ENCODE peak calls at places on chromosome 15, in eight cellular contexts. One of them, this sample, is unnamed.
A peak's percentile ranks its signal among the peaks of the same experiment; 100 is the strongest.

GRCh38 chr15:83816124-83816883 is 162.4 kb downstream of the ADAMTSL3 start:
- DNase-seq in RWPE1: no peak
- DNase-seq in lower leg skin: no peak
- DNase-seq in stomach: no peak
- DNase-seq in heart left ventricle: peak; percentile 30
- DNase-seq in cardiac fibroblast: no peak
- DNase-seq in breast epithelium: no peak
- DNase-seq in neural progenitor cell: no peak
- DNase-seq in this sample: no peak

GRCh38 chr15:94526071-94526689 is 294.8 kb downstream of the MCTP2 start:
- DNase-seq in RWPE1: peak; percentile 9
- DNase-seq in lower leg skin: no peak
- DNase-seq in stomach: no peak
- DNase-seq in heart left ventricle: no peak
- DNase-seq in cardiac fibroblast: no peak
- DNase-seq in breast epithelium: no peak
- DNase-seq in neural progenitor cell: peak; percentile 40
- DNase-seq in this sample: no peak

GRCh38 chr15:60656491-60657284 is 177.7 kb upstream of the ICE2 start:
- DNase-seq in RWPE1: no peak
- DNase-seq in lower leg skin: no peak
- DNase-seq in stomach: no peak
- DNase-seq in heart left ventricle: no peak
- DNase-seq in cardiac fibroblast: peak; percentile 70
- DNase-seq in breast epithelium: no peak
- DNase-seq in neural progenitor cell: no peak
- DNase-seq in this sample: no peak

GRCh38 chr15:66865622-66866611 is 163.9 kb downstream of the SMAD6 start:
- DNase-seq in RWPE1: no peak
- DNase-seq in lower leg skin: peak; percentile 89
- DNase-seq in stomach: peak; percentile 24
- DNase-seq in heart left ventricle: peak; percentile 62
- DNase-seq in cardiac fibroblast: no peak
- DNase-seq in breast epithelium: no peak
- DNase-seq in neural progenitor cell: no peak
- DNase-seq in this sample: peak; percentile 75

GRCh38 chr15:40985541-40986330 is 32.5 kb downstream of the CHAC1 start:
- DNase-seq in RWPE1: no peak
- DNase-seq in lower leg skin: peak; percentile 26
- DNase-seq in stomach: no peak
- DNase-seq in heart left ventricle: no peak
- DNase-seq in cardiac fibroblast: no peak
- DNase-seq in breast epithelium: no peak
- DNase-seq in neural progenitor cell: no peak
- DNase-seq in this sample: no peak

GRCh38 chr15:42273900-42274692 is 863 bp upstream of the TMEM87A start:
- DNase-seq in RWPE1: peak; percentile 75
- DNase-seq in lower leg skin: peak; percentile 93
- DNase-seq in stomach: peak; percentile 70
- DNase-seq in heart left ventricle: peak; percentile 78
- DNase-seq in cardiac fibroblast: peak; percentile 63
- DNase-seq in breast epithelium: peak; percentile 41
- DNase-seq in neural progenitor cell: peak; percentile 50
- DNase-seq in this sample: no peak

GRCh38 chr15:90174140-90174891 is 26.8 kb upstream of the SEMA4B start:
- DNase-seq in RWPE1: no peak
- DNase-seq in lower leg skin: peak; percentile 93
- DNase-seq in stomach: peak; percentile 83
- DNase-seq in heart left ventricle: peak; percentile 96
- DNase-seq in cardiac fibroblast: peak; percentile 86
- DNase-seq in breast epithelium: peak; percentile 91
- DNase-seq in neural progenitor cell: no peak
- DNase-seq in this sample: peak; percentile 93

GRCh38 chr15:101028321-101028720 is 109.2 kb downstream of the LRRK1 start:
- DNase-seq in RWPE1: no peak
- DNase-seq in lower leg skin: no peak
- DNase-seq in stomach: peak; percentile 7
- DNase-seq in heart left ventricle: no peak
- DNase-seq in cardiac fibroblast: peak; percentile 13
- DNase-seq in breast epithelium: no peak
- DNase-seq in neural progenitor cell: no peak
- DNase-seq in this sample: no peak

GRCh38 chr15:63539517-63539916 is 35.1 kb downstream of the USP3 start:
- DNase-seq in RWPE1: no peak
- DNase-seq in lower leg skin: no peak
- DNase-seq in stomach: peak; percentile 44
- DNase-seq in heart left ventricle: peak; percentile 43
- DNase-seq in cardiac fibroblast: peak; percentile 48
- DNase-seq in breast epithelium: no peak
- DNase-seq in neural progenitor cell: no peak
- DNase-seq in this sample: no peak

GRCh38 chr15:36960179-36960946 is 140.0 kb downstream of the MEIS2 start:
- DNase-seq in RWPE1: no peak
- DNase-seq in lower leg skin: no peak
- DNase-seq in stomach: no peak
- DNase-seq in heart left ventricle: no peak
- DNase-seq in cardiac fibroblast: no peak
- DNase-seq in breast epithelium: no peak
- DNase-seq in neural progenitor cell: no peak
- DNase-seq in this sample: no peak

GRCh38 chr15:94532226-94532625 is 300.9 kb downstream of the MCTP2 start:
- DNase-seq in RWPE1: no peak
- DNase-seq in lower leg skin: no peak
- DNase-seq in stomach: no peak
- DNase-seq in heart left ventricle: no peak
- DNase-seq in cardiac fibroblast: no peak
- DNase-seq in breast epithelium: no peak
- DNase-seq in neural progenitor cell: no peak
- DNase-seq in this sample: no peak

GRCh38 chr15:31230630-31231485 is 95.8 kb upstream of the KLF13 start:
- DNase-seq in RWPE1: no peak
- DNase-seq in lower leg skin: no peak
- DNase-seq in stomach: no peak
- DNase-seq in heart left ventricle: no peak
- DNase-seq in cardiac fibroblast: no peak
- DNase-seq in breast epithelium: no peak
- DNase-seq in neural progenitor cell: no peak
- DNase-seq in this sample: no peak

GRCh38 chr15:85141601-85142185 is 160.0 kb downstream of the PDE8A start:
- DNase-seq in RWPE1: no peak
- DNase-seq in lower leg skin: no peak
- DNase-seq in stomach: no peak
- DNase-seq in heart left ventricle: no peak
- DNase-seq in cardiac fibroblast: no peak
- DNase-seq in breast epithelium: no peak
- DNase-seq in neural progenitor cell: no peak
- DNase-seq in this sample: no peak

GRCh38 chr15:34994925-34995324 is 6.8 kb upstream of the ZNF770 start:
- DNase-seq in RWPE1: no peak
- DNase-seq in lower leg skin: no peak
- DNase-seq in stomach: no peak
- DNase-seq in heart left ventricle: no peak
- DNase-seq in cardiac fibroblast: no peak
- DNase-seq in breast epithelium: no peak
- DNase-seq in neural progenitor cell: peak; percentile 71
- DNase-seq in this sample: no peak

GRCh38 chr15:81924667-81925183 is 121.1 kb downstream of the MEX3B start:
- DNase-seq in RWPE1: no peak
- DNase-seq in lower leg skin: no peak
- DNase-seq in stomach: no peak
- DNase-seq in heart left ventricle: peak; percentile 21
- DNase-seq in cardiac fibroblast: no peak
- DNase-seq in breast epithelium: no peak
- DNase-seq in neural progenitor cell: no peak
- DNase-seq in this sample: peak; percentile 56
- TF ChIP-seq CTCF in RWPE1: no peak
- TF ChIP-seq CTCF in lower leg skin: no peak
- TF ChIP-seq CTCF in stomach: no peak
- TF ChIP-seq CTCF in heart left ventricle: no peak
- TF ChIP-seq CTCF in cardiac fibroblast: no peak
- TF ChIP-seq CTCF in breast epithelium: no peak
- TF ChIP-seq CTCF in neural progenitor cell: no peak
- TF ChIP-seq CTCF in this sample: no peak

DNA sequence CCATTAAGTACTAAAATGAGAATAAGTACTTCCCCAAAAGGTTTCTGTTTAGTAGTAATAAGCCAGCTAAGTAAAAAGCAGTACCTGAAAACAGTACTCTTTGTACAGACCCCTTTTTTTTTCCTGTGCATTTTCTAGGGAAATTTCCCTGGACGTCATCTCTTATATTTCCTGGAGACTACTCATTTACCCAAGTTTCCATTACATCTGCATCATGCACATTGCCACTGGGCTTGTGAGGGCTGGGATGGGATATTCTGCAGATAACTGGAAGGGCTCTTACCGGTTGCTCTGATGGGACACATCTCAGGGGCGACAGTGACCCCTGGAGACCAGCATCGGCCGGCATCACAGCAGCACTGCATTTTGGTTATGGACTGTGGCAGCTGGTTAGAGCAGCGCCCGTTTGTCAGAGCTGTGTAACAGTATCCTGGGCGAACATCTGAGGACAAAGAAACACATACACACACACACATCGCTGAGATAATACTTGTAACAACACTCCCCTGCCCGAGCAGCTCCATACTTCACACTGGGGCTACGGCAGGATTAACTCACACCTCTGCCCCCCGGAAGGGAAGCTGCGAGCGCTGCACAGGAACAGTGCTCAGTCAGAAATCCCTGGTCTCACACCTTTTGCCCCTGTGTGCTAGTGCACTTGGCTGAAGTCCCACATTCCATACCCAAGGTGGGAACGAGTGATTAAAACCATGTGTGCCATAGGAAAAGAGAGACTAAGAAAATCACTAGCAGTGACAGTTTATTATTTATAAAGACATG is 124.9 kb downstream of the FBN1 start:
- DNase-seq in RWPE1: no peak
- DNase-seq in lower leg skin: no peak
- DNase-seq in stomach: no peak
- DNase-seq in heart left ventricle: no peak
- DNase-seq in cardiac fibroblast: no peak
- DNase-seq in breast epithelium: no peak
- DNase-seq in neural progenitor cell: peak; percentile 17
- DNase-seq in this sample: no peak
- TF ChIP-seq CTCF in RWPE1: no peak
- TF ChIP-seq CTCF in lower leg skin: no peak
- TF ChIP-seq CTCF in stomach: no peak
- TF ChIP-seq CTCF in heart left ventricle: no peak
- TF ChIP-seq CTCF in cardiac fibroblast: no peak
- TF ChIP-seq CTCF in breast epithelium: no peak
- TF ChIP-seq CTCF in neural progenitor cell: peak; percentile 25
- TF ChIP-seq CTCF in this sample: no peak

DNA sequence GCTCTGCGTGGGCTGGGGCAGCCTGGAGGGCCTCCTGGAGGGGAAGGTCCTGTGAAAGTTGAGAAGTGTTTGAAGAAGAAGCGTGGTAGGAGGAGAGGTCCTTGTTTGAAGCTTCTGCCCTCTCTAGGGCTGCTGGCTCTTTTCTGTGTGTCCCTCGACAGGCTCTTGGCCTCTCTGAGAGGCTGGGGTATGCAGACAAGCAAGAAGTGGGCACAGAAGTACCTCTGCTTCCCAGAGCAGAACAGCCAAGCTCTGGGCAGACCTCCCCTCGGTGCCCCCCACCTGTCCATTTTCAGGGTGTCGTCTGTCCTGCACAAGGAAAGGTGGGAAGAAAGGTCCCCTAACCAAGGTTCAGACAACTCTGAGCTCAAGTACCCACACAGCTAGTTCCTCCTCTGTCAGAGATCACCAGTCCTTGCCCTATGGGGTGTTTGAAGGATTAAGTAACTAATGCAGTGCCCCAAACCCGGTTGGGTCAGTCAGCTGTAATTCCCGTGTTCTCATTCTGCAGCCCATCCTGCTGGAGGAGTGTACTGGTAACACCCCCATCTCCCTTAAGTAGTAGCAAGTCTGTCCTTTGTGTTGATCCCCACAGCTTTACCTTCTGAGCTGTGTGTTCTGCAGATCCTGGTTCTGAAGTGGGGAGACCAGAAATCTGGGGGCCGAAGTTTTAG is 6.3 kb downstream of the CSK start:
- DNase-seq in RWPE1: no peak
- DNase-seq in lower leg skin: no peak
- DNase-seq in stomach: no peak
- DNase-seq in heart left ventricle: no peak
- DNase-seq in cardiac fibroblast: no peak
- DNase-seq in breast epithelium: no peak
- DNase-seq in neural progenitor cell: no peak
- DNase-seq in this sample: no peak
- TF ChIP-seq CTCF in RWPE1: no peak
- TF ChIP-seq CTCF in lower leg skin: no peak
- TF ChIP-seq CTCF in stomach: no peak
- TF ChIP-seq CTCF in heart left ventricle: no peak
- TF ChIP-seq CTCF in cardiac fibroblast: no peak
- TF ChIP-seq CTCF in breast epithelium: no peak
- TF ChIP-seq CTCF in neural progenitor cell: no peak
- TF ChIP-seq CTCF in this sample: no peak

GRCh38 chr15:33188159-33188558 is 6.4 kb downstream of the FMN1 start:
- DNase-seq in RWPE1: no peak
- DNase-seq in lower leg skin: no peak
- DNase-seq in stomach: no peak
- DNase-seq in heart left ventricle: no peak
- DNase-seq in cardiac fibroblast: no peak
- DNase-seq in breast epithelium: no peak
- DNase-seq in neural progenitor cell: no peak
- DNase-seq in this sample: no peak

GRCh38 chr15:33183334-33183733 is 11.2 kb downstream of the FMN1 start:
- DNase-seq in RWPE1: no peak
- DNase-seq in lower leg skin: no peak
- DNase-seq in stomach: no peak
- DNase-seq in heart left ventricle: no peak
- DNase-seq in cardiac fibroblast: no peak
- DNase-seq in breast epithelium: no peak
- DNase-seq in neural progenitor cell: no peak
- DNase-seq in this sample: no peak

GRCh38 chr15:33179874-33180273 is 14.6 kb downstream of the FMN1 start:
- DNase-seq in RWPE1: no peak
- DNase-seq in lower leg skin: no peak
- DNase-seq in stomach: no peak
- DNase-seq in heart left ventricle: no peak
- DNase-seq in cardiac fibroblast: no peak
- DNase-seq in breast epithelium: no peak
- DNase-seq in neural progenitor cell: peak; percentile 74
- DNase-seq in this sample: no peak

DNA sequence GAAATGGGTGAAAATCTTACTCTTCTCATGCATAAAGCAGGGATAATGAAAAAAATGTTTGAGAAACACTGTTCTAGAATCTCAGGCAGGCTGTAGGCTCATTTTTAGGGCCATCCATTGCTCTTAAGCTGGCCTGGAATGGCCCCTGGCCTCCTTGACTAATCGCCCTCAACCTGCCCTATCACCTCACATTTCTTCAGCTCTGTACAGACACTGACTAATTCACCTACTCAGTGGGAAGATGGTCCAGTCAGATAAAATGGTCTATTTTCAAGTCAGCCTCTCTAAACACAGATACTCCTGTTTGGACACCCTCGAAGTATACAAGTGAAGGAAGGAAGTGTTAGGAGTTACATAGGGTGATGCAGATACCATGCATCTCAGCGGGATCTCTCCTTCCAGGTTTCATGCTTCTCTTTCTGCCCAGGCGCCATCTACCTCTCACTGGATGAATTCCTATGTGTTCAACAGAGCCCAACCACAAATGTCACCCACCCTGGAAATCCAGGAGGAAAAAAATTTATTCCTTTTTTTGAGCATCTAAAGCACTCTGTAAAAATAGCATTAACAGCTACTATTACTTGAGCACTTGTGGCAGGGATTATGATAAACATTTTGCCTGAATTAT is 12.1 kb downstream of the FMN1 start:
- DNase-seq in RWPE1: no peak
- DNase-seq in lower leg skin: no peak
- DNase-seq in stomach: no peak
- DNase-seq in heart left ventricle: no peak
- DNase-seq in cardiac fibroblast: no peak
- DNase-seq in breast epithelium: no peak
- DNase-seq in neural progenitor cell: no peak
- DNase-seq in this sample: no peak
- TF ChIP-seq CTCF in RWPE1: no peak
- TF ChIP-seq CTCF in lower leg skin: no peak
- TF ChIP-seq CTCF in stomach: no peak
- TF ChIP-seq CTCF in heart left ventricle: no peak
- TF ChIP-seq CTCF in cardiac fibroblast: no peak
- TF ChIP-seq CTCF in breast epithelium: no peak
- TF ChIP-seq CTCF in neural progenitor cell: no peak
- TF ChIP-seq CTCF in this sample: no peak

This sample was measured in osteocyte.